ENCODE peak calls at places on chromosomes 1 and 21, in five cellular contexts. One of them, this sample, is unnamed. For H3K4me1 and H3K9me2, the result is how much of the 10 kb centered on the place peaks cover.

GRCh38 chr1:188188317-188188716 is 1359.6 kb downstream of the PLA2G4A start:
- DNase-seq in GM23248: no peak
- DNase-seq in HCT116: no peak
- DNase-seq in SK-N-SH: no peak
- DNase-seq in MM.1S: no peak
- DNase-seq in this sample: no peak

GRCh38 chr1:26031196-26031902 is 9.8 kb downstream of the EXTL1 start:
- DNase-seq in GM23248: peak
- DNase-seq in MM.1S: no peak
- DNase-seq in HCT116: no peak
- DNase-seq in SK-N-SH: no peak
- DNase-seq in this sample: no peak

GRCh38 chr1:175376194-175376593 is 183.6 kb upstream of the KIAA0040 start:
- DNase-seq in SK-N-SH: peak
- DNase-seq in MM.1S: peak
- DNase-seq in GM23248: peak
- DNase-seq in HCT116: peak
- DNase-seq in this sample: peak

GRCh38 chr1:147171399-147172167 is 687 bp downstream of the PRKAB2 start:
- DNase-seq in SK-N-SH: peak
- DNase-seq in GM23248: peak
- DNase-seq in MM.1S: peak
- DNase-seq in HCT116: no peak
- DNase-seq in this sample: peak

GRCh38 chr1:62142550-62142949 is 52.1 kb upstream of the L1TD1 start:
- DNase-seq in HCT116: no peak
- DNase-seq in MM.1S: no peak
- DNase-seq in SK-N-SH: no peak
- DNase-seq in GM23248: no peak
- DNase-seq in this sample: no peak

GRCh38 chr1:43439121-43439581 is 14.6 kb downstream of the HYI start:
- DNase-seq in MM.1S: no peak
- DNase-seq in SK-N-SH: no peak
- DNase-seq in GM23248: no peak
- DNase-seq in HCT116: no peak
- DNase-seq in this sample: no peak

GRCh38 chr1:30888391-30888790 is 20.2 kb downstream of the SDC3 start:
- DNase-seq in GM23248: peak
- DNase-seq in MM.1S: no peak
- DNase-seq in HCT116: no peak
- DNase-seq in SK-N-SH: no peak
- DNase-seq in this sample: no peak

GRCh38 chr1:16172232-16172830 is 16.5 kb upstream of the EPHA2 start:
- DNase-seq in HCT116: no peak
- DNase-seq in MM.1S: no peak
- DNase-seq in GM23248: no peak
- DNase-seq in SK-N-SH: no peak
- DNase-seq in this sample: no peak

GRCh38 chr1:222043444-222044292 is 301.8 kb upstream of the DUSP10 start:
- DNase-seq in GM23248: peak
- DNase-seq in MM.1S: no peak
- DNase-seq in HCT116: no peak
- DNase-seq in SK-N-SH: peak
- DNase-seq in this sample: no peak

GRCh38 chr1:85047472-85048295 is 616 bp downstream of the MCOLN3 start:
- DNase-seq in MM.1S: no peak
- DNase-seq in HCT116: no peak
- DNase-seq in SK-N-SH: peak
- DNase-seq in GM23248: peak
- DNase-seq in this sample: no peak

GRCh38 chr1:7121622-7121988 is 336.4 kb downstream of the CAMTA1 start:
- DNase-seq in GM23248: no peak
- DNase-seq in HCT116: no peak
- DNase-seq in SK-N-SH: no peak
- DNase-seq in MM.1S: no peak
- DNase-seq in this sample: no peak

GRCh38 chr1:241406421-241406820 is 49.4 kb upstream of the RGS7 start:
- DNase-seq in GM23248: no peak
- DNase-seq in MM.1S: no peak
- DNase-seq in SK-N-SH: no peak
- DNase-seq in HCT116: no peak
- DNase-seq in this sample: no peak

GRCh38 chr1:2594001-2594640 is 7.5 kb downstream of the PRXL2B start:
- DNase-seq in GM23248: peak
- DNase-seq in HCT116: no peak
- DNase-seq in MM.1S: no peak
- DNase-seq in SK-N-SH: peak
- DNase-seq in this sample: no peak

GRCh38 chr1:211703812-211704566 is 28.6 kb upstream of the NEK2 start:
- DNase-seq in HCT116: no peak
- DNase-seq in GM23248: no peak
- DNase-seq in SK-N-SH: peak
- DNase-seq in MM.1S: no peak
- DNase-seq in this sample: no peak

GRCh38 chr1:193367863-193368262 is 181.4 kb upstream of the B3GALT2 start:
- DNase-seq in SK-N-SH: no peak
- DNase-seq in MM.1S: no peak
- DNase-seq in GM23248: no peak
- DNase-seq in HCT116: no peak
- DNase-seq in this sample: no peak

GRCh38 chr1:47940321-47940720 is 56.9 kb downstream of the TRABD2B start:
- DNase-seq in MM.1S: no peak
- DNase-seq in HCT116: no peak
- DNase-seq in GM23248: peak
- DNase-seq in SK-N-SH: no peak
- DNase-seq in this sample: no peak

GRCh38 chr1:41072051-41072450 is 50.5 kb upstream of the SLFNL1 start:
- DNase-seq in HCT116: no peak
- DNase-seq in GM23248: peak
- DNase-seq in MM.1S: no peak
- DNase-seq in SK-N-SH: no peak
- DNase-seq in this sample: no peak

GRCh38 chr1:90613371-90613770 is 103.7 kb downstream of the BARHL2 start:
- DNase-seq in GM23248: no peak
- DNase-seq in HCT116: no peak
- DNase-seq in MM.1S: no peak
- DNase-seq in SK-N-SH: no peak
- DNase-seq in this sample: no peak

GRCh38 chr1:2014726-2015382 is 4.3 kb upstream of the GABRD start:
- DNase-seq in HCT116: no peak
- DNase-seq in GM23248: no peak
- DNase-seq in SK-N-SH: no peak
- DNase-seq in MM.1S: no peak
- DNase-seq in this sample: no peak

GRCh38 chr21:23162213-23162946 is 2164.2 kb downstream of the NCAM2 start:
- DNase-seq in HCT116: no peak
- DNase-seq in GM23248: no peak
- DNase-seq in MM.1S: peak
- DNase-seq in SK-N-SH: no peak
- DNase-seq in this sample: no peak

GRCh38 chr1:77831566-77831965 is 52.1 kb downstream of the MIGA1 start:
- DNase-seq in MM.1S: no peak
- DNase-seq in SK-N-SH: no peak
- DNase-seq in HCT116: no peak
- DNase-seq in GM23248: peak
- DNase-seq in this sample: no peak

GRCh38 chr1:167066333-167067122 is 23.6 kb downstream of the GPA33 start:
- DNase-seq in MM.1S: peak
- DNase-seq in SK-N-SH: peak
- DNase-seq in HCT116: peak
- DNase-seq in GM23248: peak
- DNase-seq in this sample: peak

GRCh38 chr1:23528245-23528978 is 2.6 kb downstream of the E2F2 start:
- DNase-seq in HCT116: peak
- DNase-seq in SK-N-SH: peak
- DNase-seq in MM.1S: peak
- DNase-seq in GM23248: peak
- DNase-seq in this sample: peak
- H3K4me1 ChIP-seq in HCT116: half or more
- H3K4me1 ChIP-seq in SK-N-SH: under half
- H3K4me1 ChIP-seq in MM.1S: half or more
- H3K4me1 ChIP-seq in GM23248: under half
- H3K4me1 ChIP-seq in this sample: half or more

GRCh38 chr1:154403983-154404382 is 1.2 kb upstream of the IL6R start:
- DNase-seq in GM23248: no peak
- DNase-seq in MM.1S: no peak
- DNase-seq in HCT116: no peak
- DNase-seq in SK-N-SH: no peak
- DNase-seq in this sample: no peak
- H3K9ac ChIP-seq in GM23248: no peak
- H3K9ac ChIP-seq in MM.1S: peak
- H3K9ac ChIP-seq in HCT116: no peak
- H3K9ac ChIP-seq in SK-N-SH: no peak
- H3K9ac ChIP-seq in this sample: no peak

GRCh38 chr21:44299085-44299457 is 782 bp upstream of the PFKL start:
- DNase-seq in GM23248: peak
- DNase-seq in SK-N-SH: no peak
- DNase-seq in HCT116: no peak
- DNase-seq in MM.1S: peak
- DNase-seq in this sample: peak
- H3K9me2 ChIP-seq in GM23248: under half
- H3K9me2 ChIP-seq in SK-N-SH: under half
- H3K9me2 ChIP-seq in HCT116: under half
- H3K9me2 ChIP-seq in MM.1S: under half
- H3K9me2 ChIP-seq in this sample: under half

GRCh38 chr1:145981299-145981600 is 15.1 kb downstream of the TXNIP start:
- DNase-seq in GM23248: no peak
- DNase-seq in HCT116: no peak
- DNase-seq in SK-N-SH: no peak
- DNase-seq in MM.1S: no peak
- DNase-seq in this sample: no peak

GRCh38 chr1:145977486-145978476 is 13.3 kb downstream of the POLR3GL start:
- DNase-seq in MM.1S: peak
- DNase-seq in SK-N-SH: peak
- DNase-seq in GM23248: peak
- DNase-seq in HCT116: peak
- DNase-seq in this sample: peak

GRCh38 chr1:145978860-145979745 is 14.6 kb downstream of the POLR3GL start:
- DNase-seq in GM23248: peak
- DNase-seq in SK-N-SH: peak
- DNase-seq in MM.1S: peak
- DNase-seq in HCT116: peak
- DNase-seq in this sample: peak

GRCh38 chr1:145978477-145978859 is 14.0 kb downstream of the POLR3GL start:
- DNase-seq in MM.1S: no peak
- DNase-seq in HCT116: no peak
- DNase-seq in SK-N-SH: no peak
- DNase-seq in GM23248: no peak
- DNase-seq in this sample: peak

GRCh38 chr1:145979746-145980435 is 15.4 kb downstream of the POLR3GL start:
- DNase-seq in HCT116: no peak
- DNase-seq in SK-N-SH: no peak
- DNase-seq in GM23248: peak
- DNase-seq in MM.1S: peak
- DNase-seq in this sample: peak
- H3K4me1 ChIP-seq in HCT116: half or more
- H3K4me1 ChIP-seq in SK-N-SH: under half
- H3K4me1 ChIP-seq in GM23248: under half
- H3K4me1 ChIP-seq in MM.1S: half or more
- H3K4me1 ChIP-seq in this sample: under half

DNA sequence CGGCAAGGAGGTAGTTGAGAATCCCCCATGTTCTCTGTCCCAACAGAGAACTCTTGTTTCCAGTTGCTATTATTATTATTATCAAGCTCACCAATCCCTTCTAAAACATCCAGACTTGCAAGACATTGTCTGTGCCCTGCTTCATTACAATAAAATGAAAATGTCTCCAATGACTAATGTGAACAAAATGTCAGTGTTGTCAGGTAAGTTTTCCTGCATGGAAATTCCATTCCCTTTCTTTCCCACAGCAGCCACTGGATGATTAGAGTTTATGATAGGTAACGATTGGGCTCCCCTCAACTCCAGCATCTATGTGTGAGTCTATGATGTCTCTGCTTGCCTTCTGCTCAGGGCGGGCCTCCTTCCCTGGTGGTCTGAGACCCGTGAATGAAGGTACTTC is 8.9 kb upstream of the DYRK1A start:
- DNase-seq in MM.1S: no peak
- DNase-seq in SK-N-SH: no peak
- DNase-seq in HCT116: no peak
- DNase-seq in GM23248: no peak
- DNase-seq in this sample: peak
- H3K9ac ChIP-seq in MM.1S: no peak
- H3K9ac ChIP-seq in SK-N-SH: no peak
- H3K9ac ChIP-seq in HCT116: no peak
- H3K9ac ChIP-seq in GM23248: no peak
- H3K9ac ChIP-seq in this sample: no peak

DNA sequence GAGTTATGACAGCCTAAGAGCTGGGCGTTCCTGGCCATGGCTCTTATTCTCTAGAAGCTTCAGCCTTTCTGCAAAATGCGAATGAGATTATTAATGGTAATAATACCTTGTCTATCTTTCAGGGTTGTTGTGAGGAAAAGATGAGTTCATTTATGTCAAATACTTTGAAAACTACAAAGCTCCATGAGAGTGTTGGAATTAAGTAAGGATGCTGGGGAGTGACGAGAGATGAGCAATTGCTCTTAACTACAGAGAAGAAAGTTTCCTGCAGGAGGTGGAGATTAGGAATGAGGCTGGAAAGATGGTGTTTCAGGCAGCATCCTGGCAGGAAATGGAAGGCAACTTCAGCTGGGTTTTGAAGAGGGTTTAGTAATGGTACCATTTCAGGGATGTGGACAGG is 124.2 kb downstream of the CACNA1E start:
- DNase-seq in GM23248: no peak
- DNase-seq in SK-N-SH: no peak
- DNase-seq in HCT116: no peak
- DNase-seq in MM.1S: no peak
- DNase-seq in this sample: no peak
- H3K9me2 ChIP-seq in GM23248: under half
- H3K9me2 ChIP-seq in SK-N-SH: under half
- H3K9me2 ChIP-seq in HCT116: under half
- H3K9me2 ChIP-seq in MM.1S: under half
- H3K9me2 ChIP-seq in this sample: under half

DNA sequence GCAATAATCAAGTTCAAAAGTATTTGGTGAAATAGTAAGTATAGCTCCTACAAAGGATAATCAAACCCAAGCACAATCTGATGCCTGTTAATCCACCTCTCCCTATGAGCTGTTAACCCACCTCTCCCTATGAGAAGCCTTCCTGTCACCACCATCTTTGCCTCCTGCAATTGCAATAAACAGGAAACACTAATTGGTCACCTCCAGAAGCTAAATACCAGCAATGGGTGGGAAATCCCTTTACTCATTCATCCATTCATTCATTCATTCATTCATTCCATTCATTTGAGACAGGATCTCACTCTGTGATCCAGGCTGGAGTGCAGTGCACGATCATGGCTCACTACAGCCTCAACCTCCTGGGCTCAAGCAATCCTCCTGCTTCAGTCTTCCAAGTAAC is 132.8 kb downstream of the RERE start:
- DNase-seq in SK-N-SH: no peak
- DNase-seq in MM.1S: no peak
- DNase-seq in HCT116: no peak
- DNase-seq in GM23248: no peak
- DNase-seq in this sample: no peak
- H3K4me1 ChIP-seq in SK-N-SH: under half
- H3K4me1 ChIP-seq in MM.1S: under half
- H3K4me1 ChIP-seq in HCT116: under half
- H3K4me1 ChIP-seq in GM23248: under half
- H3K4me1 ChIP-seq in this sample: under half